ENCODE peak calls at places on chromosomes 7 and 10, in four cellular contexts. One of them, this sample, is unnamed.

GRCh38 chr10:66803174-66803573 is 122.7 kb upstream of the LRRTM3 start:
- DNase-seq in GM23248: no peak
- DNase-seq in substantia nigra: no peak
- DNase-seq in A549: no peak
- DNase-seq in this sample: no peak

GRCh38 chr10:132942101-132942739 is at the start of gene CFAP46:
- DNase-seq in A549: peak; percentile 65
- DNase-seq in substantia nigra: peak; percentile 34
- DNase-seq in GM23248: peak; percentile 50
- DNase-seq in this sample: peak; percentile 68

GRCh38 chr7:154390961-154391360 is 338.8 kb downstream of the DPP6 start:
- DNase-seq in GM23248: no peak
- DNase-seq in substantia nigra: no peak
- DNase-seq in A549: no peak
- DNase-seq in this sample: no peak

GRCh38 chr10:133262696-133263095 is 14.0 kb downstream of the ADAM8 start:
- DNase-seq in GM23248: no peak
- DNase-seq in A549: no peak
- DNase-seq in substantia nigra: no peak
- DNase-seq in this sample: no peak

GRCh38 chr7:155848691-155849690 is 36.7 kb upstream of the SHH start:
- DNase-seq in substantia nigra: no peak
- DNase-seq in A549: no peak
- DNase-seq in GM23248: no peak
- DNase-seq in this sample: no peak

GRCh38 chr7:41463770-41464470 is 239.0 kb downstream of the INHBA start:
- DNase-seq in A549: no peak
- DNase-seq in substantia nigra: no peak
- DNase-seq in GM23248: no peak
- DNase-seq in this sample: no peak

GRCh38 chr10:119028900-119029612 is 458 bp upstream of the NANOS1 start:
- DNase-seq in A549: peak; percentile 91
- DNase-seq in substantia nigra: peak; percentile 71
- DNase-seq in GM23248: peak; percentile 79
- DNase-seq in this sample: peak; percentile 89

GRCh38 chr10:11180228-11180627 is 162.6 kb downstream of the CELF2 start:
- DNase-seq in GM23248: no peak
- DNase-seq in substantia nigra: no peak
- DNase-seq in A549: no peak
- DNase-seq in this sample: no peak

GRCh38 chr7:100806276-100806675 is 21.0 kb downstream of the EPHB4 start:
- DNase-seq in GM23248: no peak
- DNase-seq in A549: no peak
- DNase-seq in substantia nigra: no peak
- DNase-seq in this sample: no peak

GRCh38 chr7:85426487-85426960 is 239.7 kb upstream of the SEMA3D start:
- DNase-seq in substantia nigra: no peak
- DNase-seq in A549: no peak
- DNase-seq in GM23248: peak; percentile 41
- DNase-seq in this sample: no peak

DNA sequence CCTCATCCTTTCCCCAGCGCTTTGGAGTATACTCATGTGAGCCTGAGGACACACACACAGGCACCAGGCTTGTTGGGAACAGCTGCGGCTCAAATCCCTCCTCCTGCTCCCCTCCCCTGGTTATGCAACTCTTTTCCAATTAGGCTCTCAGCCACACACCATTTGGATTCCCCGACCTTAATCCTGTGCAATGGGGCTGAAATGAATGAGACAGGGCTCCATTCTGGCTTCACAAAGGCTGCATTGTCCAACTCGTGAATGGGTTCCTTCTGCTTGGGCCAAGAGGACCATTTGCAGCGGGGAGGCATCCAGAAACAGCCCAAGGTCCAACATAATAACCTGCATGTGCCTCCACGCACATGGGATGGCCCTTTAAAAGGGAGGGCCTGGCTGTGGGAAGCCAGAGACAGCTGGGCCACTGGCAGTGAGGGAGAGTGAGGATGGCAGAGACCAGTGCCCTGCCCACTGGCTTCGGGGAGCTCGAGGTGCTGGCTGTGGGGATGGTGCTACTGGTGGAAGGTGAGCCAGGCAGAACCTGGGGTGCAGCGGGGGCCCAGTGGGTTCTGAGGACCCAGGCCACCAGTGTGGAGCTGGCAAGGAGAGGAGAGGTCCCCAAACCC is at the start of gene RGR:
- DNase-seq in A549: no peak
- DNase-seq in GM23248: no peak
- DNase-seq in substantia nigra: peak; percentile 70
- DNase-seq in this sample: peak; percentile 95
- H3K27ac ChIP-seq in A549: no peak within 1 kb of the TSS
- H3K27ac ChIP-seq in GM23248: no peak within 1 kb of the TSS
- H3K27ac ChIP-seq in substantia nigra: peak within 1 kb of the TSS; percentile 63
- H3K27ac ChIP-seq in this sample: peak within 1 kb of the TSS; percentile 21

GRCh38 chr10:26043469-26043868 is 109.4 kb downstream of the MYO3A start:
- DNase-seq in A549: no peak
- DNase-seq in substantia nigra: no peak
- DNase-seq in GM23248: no peak
- DNase-seq in this sample: no peak
- H3K27ac ChIP-seq in A549: no peak overlapping the region
- H3K27ac ChIP-seq in substantia nigra: no peak overlapping the region
- H3K27ac ChIP-seq in GM23248: no peak overlapping the region
- H3K27ac ChIP-seq in this sample: no peak overlapping the region

DNA sequence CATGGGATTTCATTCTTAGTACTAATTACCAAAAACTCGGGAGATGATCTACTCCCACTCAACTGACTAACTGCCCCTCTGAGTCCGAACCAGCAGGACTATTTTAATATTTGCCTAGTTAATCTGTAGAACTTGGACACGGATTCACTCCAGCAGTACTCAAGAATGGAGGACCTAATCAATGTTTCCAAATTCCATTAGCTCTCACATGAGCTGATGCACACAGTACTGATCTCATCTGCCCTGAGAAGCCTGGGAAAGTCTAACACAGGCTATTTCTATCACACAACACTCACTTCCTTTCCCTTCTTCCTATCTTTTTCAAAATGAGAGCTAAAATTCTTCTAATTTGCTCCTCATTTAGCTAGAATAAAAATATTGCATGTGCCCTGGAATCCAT is 109.2 kb upstream of the ASAH2 start:
- DNase-seq in GM23248: peak; percentile 42
- DNase-seq in A549: no peak
- DNase-seq in substantia nigra: no peak
- DNase-seq in this sample: no peak
- H3K27ac ChIP-seq in GM23248: no peak overlapping the region
- H3K27ac ChIP-seq in A549: no peak overlapping the region
- H3K27ac ChIP-seq in substantia nigra: peak overlapping the region; percentile 66
- H3K27ac ChIP-seq in this sample: peak overlapping the region; percentile 27

GRCh38 chr10:97320480-97321031 is 1.5 kb downstream of the FRAT1 start:
- DNase-seq in substantia nigra: no peak
- DNase-seq in GM23248: no peak
- DNase-seq in A549: no peak
- DNase-seq in this sample: no peak

GRCh38 chr10:97318772-97319651 is at the start of gene FRAT1:
- DNase-seq in GM23248: peak; percentile 92
- DNase-seq in A549: peak; percentile 82
- DNase-seq in substantia nigra: peak; percentile 78
- DNase-seq in this sample: no peak

GRCh38 chr10:97319671-97320479 is 804 bp downstream of the FRAT1 start:
- DNase-seq in substantia nigra: peak; percentile 40
- DNase-seq in GM23248: peak; percentile 68
- DNase-seq in A549: no peak
- DNase-seq in this sample: peak; percentile 16

GRCh38 chr10:97321807-97322195 is 2.7 kb downstream of the FRAT1 start:
- DNase-seq in A549: no peak
- DNase-seq in substantia nigra: no peak
- DNase-seq in GM23248: no peak
- DNase-seq in this sample: no peak

GRCh38 chr10:97321032-97321806 is 2.1 kb downstream of the FRAT1 start:
- DNase-seq in A549: no peak
- DNase-seq in GM23248: no peak
- DNase-seq in substantia nigra: no peak
- DNase-seq in this sample: peak; percentile 6
- H3K27ac ChIP-seq in A549: no peak overlapping the region
- H3K27ac ChIP-seq in GM23248: no peak overlapping the region
- H3K27ac ChIP-seq in substantia nigra: peak overlapping the region; percentile 99
- H3K27ac ChIP-seq in this sample: peak overlapping the region; percentile 62

GRCh38 chr7:142854505-142855400 is at the start of gene EPHB6:
- DNase-seq in A549: peak; percentile 33
- DNase-seq in GM23248: peak; percentile 62
- DNase-seq in substantia nigra: peak; percentile 44
- DNase-seq in this sample: no peak
- H3K27ac ChIP-seq in A549: peak within 1 kb of the TSS; percentile 58
- H3K27ac ChIP-seq in GM23248: no peak within 1 kb of the TSS
- H3K27ac ChIP-seq in substantia nigra: peak within 1 kb of the TSS; percentile 67
- H3K27ac ChIP-seq in this sample: peak within 1 kb of the TSS; percentile 78

This sample was measured in caudate nucleus.